ENCODE peak calls at places on chromosomes 13 and 19, in four cellular contexts. H, J, Z and S are unnamed samples.

GRCh38 chr13:100465558-100465957 is 123.0 kb downstream of the GGACT start:
- DNase-seq in H (no peak), J (no peak), Z (no peak), S (no peak)

GRCh38 chr19:6235031-6235951 is 44.5 kb downstream of the MLLT1 start:
- DNase-seq in H (no peak), J (no peak), Z (peak), S (peak)

GRCh38 chr19:3008994-3009393 is 20.1 kb downstream of the TLE2 start:
- DNase-seq in H (no peak), J (no peak), Z (no peak), S (no peak)

GRCh38 chr13:38685974-38686571 is 804 bp upstream of the FREM2 start:
- DNase-seq in H (no peak), J (peak), Z (no peak), S (no peak)

GRCh38 chr13:46749951-46750350 is 47.0 kb downstream of the ESD start:
- DNase-seq in H (no peak), J (no peak), Z (no peak), S (no peak)

GRCh38 chr19:6126335-6126974 is 9.0 kb upstream of the ACSBG2 start:
- DNase-seq in H (no peak), J (peak), Z (no peak), S (no peak)

GRCh38 chr19:10644351-10645007 is 9.7 kb upstream of the ILF3 start:
- DNase-seq in H (peak), J (peak), Z (peak), S (no peak)

GRCh38 chr13:92460479-92460878 is 766.1 kb upstream of the GPC6 start:
- DNase-seq in H (no peak), J (no peak), Z (no peak), S (no peak)

GRCh38 chr13:102839462-102839861 is 6.4 kb upstream of the ERCC5 start:
- DNase-seq in H (no peak), J (no peak), Z (no peak), S (no peak)

GRCh38 chr19:6767357-6768235 is at the start of gene SH2D3A:
- DNase-seq in H (peak), J (peak), Z (peak), S (no peak)

GRCh38 chr19:6736169-6736916 is 1.0 kb downstream of the GPR108 start:
- DNase-seq in H (peak), J (peak), Z (peak), S (no peak)

GRCh38 chr19:1752009-1752756 is 1.1 kb upstream of the ONECUT3 start:
- DNase-seq in H (no peak), J (no peak), Z (no peak), S (no peak)

GRCh38 chr13:30796132-30796832 is 60.9 kb downstream of the ALOX5AP start:
- DNase-seq in H (no peak), J (no peak), Z (no peak), S (no peak)

GRCh38 chr19:4061683-4062575 is 4.8 kb downstream of the ZBTB7A start:
- DNase-seq in H (no peak), J (no peak), Z (peak), S (no peak)

GRCh38 chr19:28051047-28051446 is 1161.9 kb downstream of the UQCRFS1 start:
- DNase-seq in H (no peak), J (no peak), Z (no peak), S (no peak)

GRCh38 chr19:56983148-56983547 is 136.6 kb upstream of the USP29 start:
- DNase-seq in H (no peak), J (no peak), Z (no peak), S (no peak)

GRCh38 chr13:20553309-20553708 is 13.6 kb upstream of the IFT88 start:
- DNase-seq in H (no peak), J (no peak), Z (no peak), S (no peak)

GRCh38 chr19:14434543-14435319 is 1.6 kb downstream of the PKN1 start:
- DNase-seq in H (no peak), J (peak), Z (peak), S (peak)

GRCh38 chr13:32403108-32403507 is 24.8 kb downstream of the N4BP2L1 start:
- DNase-seq in H (no peak), J (no peak), Z (no peak), S (no peak)

GRCh38 chr19:45464274-45464673 is 3.5 kb upstream of the FOSB start:
- DNase-seq in H (no peak), J (no peak), Z (no peak), S (no peak)

GRCh38 chr13:26721251-26721939 is 39.2 kb downstream of the GPR12 start:
- DNase-seq in H (no peak), J (peak), Z (peak), S (no peak)

GRCh38 chr13:58991826-58992477 is 1171.8 kb downstream of the DIAPH3 start:
- DNase-seq in H (no peak), J (no peak), Z (no peak), S (no peak)

GRCh38 chr19:940591-941291 is 14.9 kb downstream of the ARID3A start:
- DNase-seq in H (peak), J (peak), Z (peak), S (no peak)

GRCh38 chr13:95115525-95115924 is 185.7 kb downstream of the ABCC4 start:
- DNase-seq in H (no peak), J (no peak), Z (no peak), S (no peak)

GRCh38 chr13:65926750-65927171 is 1303.4 kb downstream of the PCDH9 start:
- DNase-seq in H (no peak), J (peak), Z (peak), S (no peak)

GRCh38 chr13:31908696-31909386 is 122.7 kb upstream of the FRY start:
- DNase-seq in H (no peak), J (peak), Z (no peak), S (no peak)

GRCh38 chr19:15280048-15280725 is 47.9 kb upstream of the EPHX3 start:
- DNase-seq in H (no peak), J (no peak), Z (no peak), S (no peak)

GRCh38 chr13:21526707-21527454 is 67.8 kb upstream of the ZDHHC20 start:
- DNase-seq in H (no peak), J (no peak), Z (no peak), S (no peak)

GRCh38 chr19:2432131-2432848 is 4.9 kb upstream of the TIMM13 start:
- DNase-seq in H (no peak), J (no peak), Z (no peak), S (no peak)

GRCh38 chr19:14786421-14786851 is 8.1 kb upstream of the ADGRE2 start:
- DNase-seq in H (no peak), J (peak), Z (no peak), S (no peak)

GRCh38 chr13:22107549-22107948 is 436.7 kb downstream of the FGF9 start:
- DNase-seq in H (no peak), J (no peak), Z (no peak), S (no peak)

GRCh38 chr19:46744005-46744691 is 1.7 kb upstream of the FKRP start:
- DNase-seq in H (no peak), J (no peak), Z (no peak), S (no peak)

GRCh38 chr19:38263696-38264485 is 482 bp upstream of the SPINT2 start:
- DNase-seq in H (peak), J (peak), Z (peak), S (no peak)

GRCh38 chr19:16957151-16957662 is 68.4 kb downstream of the F2RL3 start:
- DNase-seq in H (no peak), J (no peak), Z (peak), S (peak)

GRCh38 chr13:33999830-34000605 is 182.1 kb downstream of the RFC3 start:
- DNase-seq in H (no peak), J (no peak), Z (no peak), S (no peak)

GRCh38 chr19:5150902-5151741 is 182.2 kb downstream of the KDM4B start:
- DNase-seq in H (no peak), J (no peak), Z (peak), S (peak)